ENCODE peak calls at places on chromosome 3, in four cellular contexts. A, F, O and Q are unnamed samples.
A peak's percentile ranks its signal among the peaks of the same experiment; 100 is the strongest.

GRCh38 chr3:193554790-193555189 is at the start of gene ATP13A4:
- DNase-seq in A (peak; percentile 38), F (no peak), O (no peak), Q (peak; percentile 49)

GRCh38 chr3:185764168-185764988 is 60.5 kb downstream of the IGF2BP2 start:
- DNase-seq in A (no peak), F (no peak), O (no peak), Q (no peak)

GRCh38 chr3:43159496-43160255 is 53.8 kb upstream of the POMGNT2 start:
- DNase-seq in A (no peak), F (no peak), O (no peak), Q (no peak)

GRCh38 chr3:40120816-40121215 is 188.7 kb upstream of the EIF1B start:
- DNase-seq in O (no peak), F (no peak), A (no peak), Q (no peak)

GRCh38 chr3:184058029-184058428 is 5.2 kb downstream of the HTR3C start:
- DNase-seq in F (no peak), O (no peak), A (no peak), Q (no peak)

GRCh38 chr3:37040231-37040630 is 46.9 kb downstream of the MLH1 start:
- DNase-seq in A (no peak), F (no peak), O (no peak), Q (no peak)

GRCh38 chr3:48564022-48564421 is 441 bp upstream of the UCN2 start:
- DNase-seq in A (peak; percentile 61), O (no peak), F (peak; percentile 50), Q (no peak)

GRCh38 chr3:51549311-51549710 is 10.8 kb downstream of the RAD54L2 start:
- DNase-seq in A (no peak), F (no peak), O (no peak), Q (no peak)

GRCh38 chr3:81581966-81582599 is 179.4 kb downstream of the GBE1 start:
- DNase-seq in F (no peak), A (peak; percentile 1), O (no peak), Q (peak; percentile 62)

GRCh38 chr3:172591876-172592771 is 68.9 kb upstream of the TNFSF10 start:
- DNase-seq in F (no peak), A (no peak), O (peak; percentile 76), Q (no peak)

GRCh38 chr3:127984241-127984975 is 67.8 kb upstream of the SEC61A1 start:
- DNase-seq in O (no peak), F (no peak), A (no peak), Q (no peak)

GRCh38 chr3:194928831-194929594 is 243.3 kb downstream of the FAM43A start:
- DNase-seq in A (peak; percentile 62), F (no peak), O (no peak), Q (peak; percentile 91)

GRCh38 chr3:31839144-31839917 is 141.7 kb downstream of the OSBPL10 start:
- DNase-seq in A (no peak), O (no peak), F (no peak), Q (no peak)

GRCh38 chr3:100506355-100506754 is 13.9 kb downstream of the TMEM45A start:
- DNase-seq in A (no peak), F (no peak), O (no peak), Q (no peak)

GRCh38 chr3:129050556-129051295 is 9.9 kb upstream of the GP9 start:
- DNase-seq in A (no peak), O (no peak), F (no peak), Q (no peak)

GRCh38 chr3:170078620-170079281 is 41.0 kb downstream of the GPR160 start:
- DNase-seq in O (no peak), A (no peak), F (no peak), Q (peak; percentile 57)

GRCh38 chr3:127822836-127823589 is 698 bp upstream of the MGLL start:
- DNase-seq in F (peak; percentile 78), O (no peak), A (peak; percentile 79), Q (peak; percentile 30)

GRCh38 chr3:38644662-38645053 is 4.8 kb downstream of the SCN5A start:
- DNase-seq in O (no peak), F (no peak), A (peak; percentile 18), Q (no peak)
- H3K27me3 ChIP-seq in O (peaks cover 9% of the 10 kb centered on the region), F (peaks cover 16% of the 10 kb centered on the region), A (peaks cover 18% of the 10 kb centered on the region), Q (peaks cover 19% of the 10 kb centered on the region)

GRCh38 chr3:14549256-14549931 is 9.3 kb upstream of the GRIP2 start:
- DNase-seq in F (no peak), O (no peak), A (peak; percentile 83), Q (peak; percentile 60)
- H3K27me3 ChIP-seq in F (no peaks in the 10 kb centered on the region), O (no peaks in the 10 kb centered on the region), A (no peaks in the 10 kb centered on the region), Q (no peaks in the 10 kb centered on the region)

GRCh38 chr3:64440498-64440897 is 215.2 kb upstream of the PRICKLE2 start:
- DNase-seq in A (no peak), F (no peak), O (no peak), Q (no peak)
- H3K27me3 ChIP-seq in A (peaks cover 11% of the 10 kb centered on the region), F (peaks cover 9% of the 10 kb centered on the region), O (peaks cover 6% of the 10 kb centered on the region), Q (peaks cover 9% of the 10 kb centered on the region)

GRCh38 chr3:122993573-122993972 is 34.0 kb downstream of the SEMA5B start:
- DNase-seq in A (peak; percentile 74), O (no peak), F (no peak), Q (no peak)
- H3K27me3 ChIP-seq in A (peaks cover 2% of the 10 kb centered on the region), O (no peaks in the 10 kb centered on the region), F (no peaks in the 10 kb centered on the region), Q (no peaks in the 10 kb centered on the region)

DNA sequence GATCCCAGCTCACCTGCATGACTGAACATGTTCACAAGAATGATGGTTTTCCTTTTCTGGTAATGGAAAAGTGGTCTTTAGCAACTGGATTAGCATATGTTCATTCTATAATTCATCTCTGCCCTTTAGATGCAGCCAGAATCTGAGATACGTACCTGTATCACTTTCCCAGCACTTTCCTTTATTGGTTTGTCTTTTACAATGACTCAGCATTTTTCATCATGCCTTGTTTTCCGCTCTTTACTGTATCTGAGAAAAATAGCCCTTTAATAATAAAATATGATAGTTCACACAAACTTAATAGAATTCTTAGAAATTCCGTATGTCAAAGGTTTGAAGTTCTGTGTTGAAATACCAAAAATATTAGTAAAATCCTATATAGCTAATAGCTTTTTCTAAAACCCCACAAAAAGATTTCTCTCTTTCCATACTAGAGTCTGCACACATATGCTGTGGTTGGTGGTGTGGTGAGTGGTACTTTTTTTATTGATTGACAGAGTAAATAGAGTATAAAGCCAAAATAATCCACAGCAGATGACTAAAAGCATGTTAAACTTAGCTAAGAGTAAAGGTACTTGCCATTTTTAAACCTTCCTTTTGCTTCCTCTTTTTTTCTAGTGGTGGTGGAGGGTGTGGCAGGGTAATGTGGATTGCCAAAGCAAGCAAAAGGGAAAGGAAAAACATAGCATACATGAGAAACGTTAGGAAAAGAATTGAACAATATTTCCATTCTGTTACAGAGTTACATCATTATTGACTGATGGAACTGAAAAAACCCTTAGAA is 328.9 kb upstream of the RBMS3 start:
- DNase-seq in F (no peak), O (no peak), A (no peak), Q (peak; percentile 4)
- H3K27me3 ChIP-seq in F (no peaks in the 10 kb centered on the region), O (no peaks in the 10 kb centered on the region), A (no peaks in the 10 kb centered on the region), Q (no peaks in the 10 kb centered on the region)

DNA sequence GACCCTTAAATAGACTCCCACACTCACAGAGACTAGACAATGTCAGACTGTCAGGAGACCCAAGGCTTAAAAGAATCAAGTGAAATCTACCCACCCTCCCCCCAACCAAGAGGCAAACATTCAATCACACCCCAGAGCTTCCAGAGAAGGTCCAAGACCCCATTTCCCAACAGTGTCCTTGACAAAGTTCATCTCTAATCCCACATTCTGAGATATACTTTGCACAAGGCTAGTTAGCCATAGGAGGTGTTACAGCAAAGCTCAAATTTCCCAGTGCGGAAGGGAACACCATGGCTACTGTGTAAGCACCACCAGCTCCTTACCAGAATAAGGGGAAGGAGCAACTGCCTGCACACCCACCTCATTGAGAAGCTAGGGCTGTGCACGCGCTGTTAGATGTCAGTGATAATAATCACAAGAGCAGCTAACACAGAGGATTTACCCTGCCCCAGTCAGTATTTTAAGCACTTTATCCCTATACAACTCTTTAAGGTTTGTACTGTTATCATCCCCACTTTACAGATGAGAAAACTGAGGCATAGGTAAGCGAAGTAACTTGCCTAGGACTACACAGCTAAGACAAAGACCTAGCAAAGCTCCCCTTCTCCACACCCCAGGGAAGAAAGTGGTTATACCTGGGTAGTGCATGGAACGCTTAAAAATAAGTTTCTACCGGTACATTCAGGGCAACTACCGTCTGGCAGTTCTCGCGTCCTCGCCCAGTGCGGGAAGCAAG is 17.3 kb downstream of the SPATA12 start:
- DNase-seq in F (no peak), O (no peak), A (no peak), Q (no peak)
- H3K27me3 ChIP-seq in F (peaks cover 15% of the 10 kb centered on the region), O (peaks cover 16% of the 10 kb centered on the region), A (peaks cover 13% of the 10 kb centered on the region), Q (peaks cover 26% of the 10 kb centered on the region)

GRCh38 chr3:56469141-56469540 is 874 bp upstream of the ERC2 start:
- DNase-seq in F (no peak), O (no peak), A (no peak), Q (no peak)
- H3K27me3 ChIP-seq in F (peaks cover 12% of the 10 kb centered on the region), O (peaks cover 8% of the 10 kb centered on the region), A (no peaks in the 10 kb centered on the region), Q (no peaks in the 10 kb centered on the region)

GRCh38 chr3:137760341-137761098 is 3.6 kb upstream of the SOX14 start:
- DNase-seq in A (peak; percentile 65), O (no peak), F (no peak), Q (peak; percentile 53)
- H3K27me3 ChIP-seq in A (peaks cover 69% of the 10 kb centered on the region), O (peaks cover 10% of the 10 kb centered on the region), F (peaks cover 38% of the 10 kb centered on the region), Q (peaks cover 84% of the 10 kb centered on the region)

DNA sequence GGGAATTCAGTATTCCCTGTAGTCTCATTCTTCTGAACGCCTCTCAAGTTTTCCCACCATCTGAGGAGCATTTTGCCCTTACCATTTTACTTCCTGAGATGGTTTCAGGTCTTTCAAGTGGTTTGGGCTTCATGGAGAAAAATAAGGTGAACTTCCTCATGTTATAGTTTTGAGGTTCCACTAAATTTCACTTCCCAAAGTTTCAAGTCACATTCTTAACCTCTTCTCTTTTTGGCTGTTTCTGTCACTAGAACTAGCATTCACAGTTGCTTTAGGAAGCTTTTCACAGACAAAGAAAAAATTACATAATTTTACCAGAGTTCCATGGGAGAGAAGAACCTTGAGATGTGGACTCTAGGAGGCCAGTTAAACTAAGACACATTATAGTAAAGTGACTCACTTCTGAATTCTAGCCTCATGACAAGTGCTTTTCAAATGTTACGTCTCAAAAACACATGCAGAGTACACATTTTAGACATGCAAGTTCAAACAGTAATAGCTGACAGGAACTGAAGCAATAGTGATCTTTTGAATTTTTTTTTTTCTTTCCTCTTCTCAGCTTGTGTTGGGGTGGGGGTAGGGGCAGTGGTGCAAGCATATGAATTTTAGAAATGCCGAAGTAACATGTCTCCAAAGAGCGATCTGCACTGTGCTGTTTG is 39.9 kb upstream of the LRTM1 start:
- DNase-seq in F (no peak), A (no peak), O (no peak), Q (no peak)
- H3K27me3 ChIP-seq in F (no peaks in the 10 kb centered on the region), A (no peaks in the 10 kb centered on the region), O (no peaks in the 10 kb centered on the region), Q (no peaks in the 10 kb centered on the region)